ENCODE peak calls at places on chromosomes 5 and 9, in six cellular contexts. Y is Caco-2; B is GM23248; M is tibial nerve; G is activated T-helper 1 cell treated with Interleukin-2 at 50 U/mL for 16 hours; E is activated naive CD4-positive, alpha-beta T cell treated with anti-CD3 and anti-CD28 coated beads, Interleukin-2, amount 10 ng/mL, durations not matched to agents 7 days and 5 days. W is an unnamed sample.

GRCh38 chr5:10592598-10592997 is 28.7 kb downstream of the ANKRD33B start:
- DNase-seq in Y (no peak), B (no peak), M (no peak), G (no peak), E (no peak), W (no peak)

GRCh38 chr9:74770508-74771261 is 117.0 kb downstream of the TRPM6 start:
- DNase-seq in Y (peak), B (peak), M (no peak), G (peak), E (peak), W (peak)

GRCh38 chr9:29974197-29974596 is 2400.9 kb upstream of the C9orf72 start:
- DNase-seq in Y (no peak), B (no peak), M (no peak), G (no peak), E (no peak), W (peak)

GRCh38 chr5:148913493-148913892 is 87.1 kb downstream of the ADRB2 start:
- DNase-seq in Y (no peak), B (no peak), M (no peak), G (no peak), E (no peak), W (no peak)

GRCh38 chr5:144083185-144083584 is 87.3 kb downstream of the YIPF5 start:
- DNase-seq in Y (no peak), B (no peak), M (no peak), G (no peak), E (no peak), W (no peak)

GRCh38 chr5:108238936-108239887 is 142.7 kb downstream of the FBXL17 start:
- DNase-seq in Y (no peak), B (no peak), M (no peak), G (no peak), E (no peak), W (no peak)

GRCh38 chr5:72377920-72378635 is 57.9 kb downstream of the PTCD2 start:
- DNase-seq in Y (no peak), B (peak), M (peak), G (no peak), E (no peak), W (peak)

GRCh38 chr5:81544351-81545001 is 150.5 kb upstream of the ACOT12 start:
- DNase-seq in Y (peak), B (no peak), M (no peak), G (no peak), E (no peak), W (peak)

GRCh38 chr5:130151239-130151638 is 247.0 kb downstream of the CHSY3 start:
- DNase-seq in Y (no peak), B (no peak), M (no peak), G (no peak), E (no peak), W (no peak)

GRCh38 chr5:178063277-178063676 is 50.1 kb upstream of the N4BP3 start:
- DNase-seq in Y (no peak), B (no peak), M (no peak), G (no peak), E (no peak), W (no peak)

GRCh38 chr9:119868694-119869093 is 499.5 kb upstream of the BRINP1 start:
- DNase-seq in Y (no peak), B (no peak), M (no peak), G (no peak), E (no peak), W (no peak)

GRCh38 chr5:17727212-17727611 is 93.0 kb downstream of the TAF11L14 start:
- DNase-seq in Y (no peak), B (no peak), M (no peak), G (no peak), E (no peak), W (no peak)

GRCh38 chr5:75666801-75667200 is 50.4 kb downstream of the POC5 start:
- DNase-seq in Y (no peak), B (no peak), M (no peak), G (no peak), E (no peak), W (no peak)

GRCh38 chr9:23821400-23822181 is 4.4 kb downstream of the ELAVL2 start:
- DNase-seq in Y (peak), B (peak), M (no peak), G (no peak), E (no peak), W (peak)

GRCh38 chr9:93577045-93577939 is 908 bp downstream of the PHF2 start:
- DNase-seq in Y (peak), B (peak), M (no peak), G (no peak), E (peak), W (no peak)

W was measured in LHCN-M2.